ENCODE peak calls at places on chromosomes 13 and 19, in seven cellular contexts. One of them, this sample, is unnamed.

GRCh38 chr13:45737571-45738002 is 35.5 kb downstream of the CBY2 start:
- DNase-seq in psoas muscle: no peak
- DNase-seq in activated CD4-positive, alpha-beta memory T cell treated with anti-CD3 and anti-CD28 coated beads, Interleukin-2, amount 10 ng/mL, durations not matched to agents 7 days and 5 days: peak
- DNase-seq in amniotic epithelial cell: no peak
- DNase-seq in stimulated activated CD8-positive, alpha-beta memory T cell treated with anti-CD3 and anti-CD28 coated beads, Interleukin-2, amount 100 ng/mL, for 48 hours: peak
- DNase-seq in left colon: no peak
- DNase-seq in stimulated activated CD4-positive, alpha-beta T cell treated with anti-CD3 and anti-CD28 coated beads, Interleukin-4, amount 100 ng/mL, for 1 hour: no peak
- DNase-seq in this sample: peak

GRCh38 chr19:13843104-13843921 is 33.6 kb upstream of the NANOS3 start:
- DNase-seq in left colon: peak
- DNase-seq in psoas muscle: peak
- DNase-seq in amniotic epithelial cell: no peak
- DNase-seq in activated CD4-positive, alpha-beta memory T cell treated with anti-CD3 and anti-CD28 coated beads, Interleukin-2, amount 10 ng/mL, durations not matched to agents 7 days and 5 days: no peak
- DNase-seq in stimulated activated CD8-positive, alpha-beta memory T cell treated with anti-CD3 and anti-CD28 coated beads, Interleukin-2, amount 100 ng/mL, for 48 hours: no peak
- DNase-seq in stimulated activated CD4-positive, alpha-beta T cell treated with anti-CD3 and anti-CD28 coated beads, Interleukin-4, amount 100 ng/mL, for 1 hour: no peak
- DNase-seq in this sample: peak

GRCh38 chr13:44218501-44219240 is 155.0 kb upstream of the SERP2 start:
- DNase-seq in amniotic epithelial cell: no peak
- DNase-seq in left colon: peak
- DNase-seq in activated CD4-positive, alpha-beta memory T cell treated with anti-CD3 and anti-CD28 coated beads, Interleukin-2, amount 10 ng/mL, durations not matched to agents 7 days and 5 days: no peak
- DNase-seq in stimulated activated CD8-positive, alpha-beta memory T cell treated with anti-CD3 and anti-CD28 coated beads, Interleukin-2, amount 100 ng/mL, for 48 hours: no peak
- DNase-seq in psoas muscle: peak
- DNase-seq in stimulated activated CD4-positive, alpha-beta T cell treated with anti-CD3 and anti-CD28 coated beads, Interleukin-4, amount 100 ng/mL, for 1 hour: no peak
- DNase-seq in this sample: no peak

GRCh38 chr19:2274937-2275535 is 6.9 kb downstream of the PEAK3 start:
- DNase-seq in psoas muscle: peak
- DNase-seq in stimulated activated CD8-positive, alpha-beta memory T cell treated with anti-CD3 and anti-CD28 coated beads, Interleukin-2, amount 100 ng/mL, for 48 hours: no peak
- DNase-seq in amniotic epithelial cell: peak
- DNase-seq in stimulated activated CD4-positive, alpha-beta T cell treated with anti-CD3 and anti-CD28 coated beads, Interleukin-4, amount 100 ng/mL, for 1 hour: peak
- DNase-seq in left colon: peak
- DNase-seq in activated CD4-positive, alpha-beta memory T cell treated with anti-CD3 and anti-CD28 coated beads, Interleukin-2, amount 10 ng/mL, durations not matched to agents 7 days and 5 days: peak
- DNase-seq in this sample: peak

GRCh38 chr13:26707122-26708006 is 53.2 kb downstream of the GPR12 start:
- DNase-seq in stimulated activated CD4-positive, alpha-beta T cell treated with anti-CD3 and anti-CD28 coated beads, Interleukin-4, amount 100 ng/mL, for 1 hour: no peak
- DNase-seq in activated CD4-positive, alpha-beta memory T cell treated with anti-CD3 and anti-CD28 coated beads, Interleukin-2, amount 10 ng/mL, durations not matched to agents 7 days and 5 days: peak
- DNase-seq in amniotic epithelial cell: peak
- DNase-seq in psoas muscle: no peak
- DNase-seq in stimulated activated CD8-positive, alpha-beta memory T cell treated with anti-CD3 and anti-CD28 coated beads, Interleukin-2, amount 100 ng/mL, for 48 hours: no peak
- DNase-seq in left colon: peak
- DNase-seq in this sample: peak

GRCh38 chr19:48552406-48553322 is 692 bp downstream of the SULT2B1 start:
- DNase-seq in psoas muscle: no peak
- DNase-seq in stimulated activated CD8-positive, alpha-beta memory T cell treated with anti-CD3 and anti-CD28 coated beads, Interleukin-2, amount 100 ng/mL, for 48 hours: no peak
- DNase-seq in left colon: no peak
- DNase-seq in activated CD4-positive, alpha-beta memory T cell treated with anti-CD3 and anti-CD28 coated beads, Interleukin-2, amount 10 ng/mL, durations not matched to agents 7 days and 5 days: no peak
- DNase-seq in stimulated activated CD4-positive, alpha-beta T cell treated with anti-CD3 and anti-CD28 coated beads, Interleukin-4, amount 100 ng/mL, for 1 hour: no peak
- DNase-seq in amniotic epithelial cell: peak
- DNase-seq in this sample: no peak

GRCh38 chr19:5228932-5229777 is 111.5 kb downstream of the PTPRS start:
- DNase-seq in stimulated activated CD8-positive, alpha-beta memory T cell treated with anti-CD3 and anti-CD28 coated beads, Interleukin-2, amount 100 ng/mL, for 48 hours: no peak
- DNase-seq in amniotic epithelial cell: peak
- DNase-seq in activated CD4-positive, alpha-beta memory T cell treated with anti-CD3 and anti-CD28 coated beads, Interleukin-2, amount 10 ng/mL, durations not matched to agents 7 days and 5 days: no peak
- DNase-seq in left colon: peak
- DNase-seq in stimulated activated CD4-positive, alpha-beta T cell treated with anti-CD3 and anti-CD28 coated beads, Interleukin-4, amount 100 ng/mL, for 1 hour: no peak
- DNase-seq in psoas muscle: no peak
- DNase-seq in this sample: peak

GRCh38 chr19:32469796-32470195 is 64.2 kb downstream of the DPY19L3 start:
- DNase-seq in psoas muscle: no peak
- DNase-seq in left colon: no peak
- DNase-seq in activated CD4-positive, alpha-beta memory T cell treated with anti-CD3 and anti-CD28 coated beads, Interleukin-2, amount 10 ng/mL, durations not matched to agents 7 days and 5 days: no peak
- DNase-seq in amniotic epithelial cell: no peak
- DNase-seq in stimulated activated CD8-positive, alpha-beta memory T cell treated with anti-CD3 and anti-CD28 coated beads, Interleukin-2, amount 100 ng/mL, for 48 hours: no peak
- DNase-seq in stimulated activated CD4-positive, alpha-beta T cell treated with anti-CD3 and anti-CD28 coated beads, Interleukin-4, amount 100 ng/mL, for 1 hour: no peak
- DNase-seq in this sample: no peak

GRCh38 chr13:106513608-106514007 is 21.9 kb downstream of the EFNB2 start:
- DNase-seq in activated CD4-positive, alpha-beta memory T cell treated with anti-CD3 and anti-CD28 coated beads, Interleukin-2, amount 10 ng/mL, durations not matched to agents 7 days and 5 days: no peak
- DNase-seq in stimulated activated CD8-positive, alpha-beta memory T cell treated with anti-CD3 and anti-CD28 coated beads, Interleukin-2, amount 100 ng/mL, for 48 hours: no peak
- DNase-seq in amniotic epithelial cell: no peak
- DNase-seq in left colon: no peak
- DNase-seq in psoas muscle: no peak
- DNase-seq in stimulated activated CD4-positive, alpha-beta T cell treated with anti-CD3 and anti-CD28 coated beads, Interleukin-4, amount 100 ng/mL, for 1 hour: no peak
- DNase-seq in this sample: no peak

GRCh38 chr19:32223595-32224370 is 121.6 kb upstream of the ZNF507 start:
- DNase-seq in stimulated activated CD8-positive, alpha-beta memory T cell treated with anti-CD3 and anti-CD28 coated beads, Interleukin-2, amount 100 ng/mL, for 48 hours: no peak
- DNase-seq in stimulated activated CD4-positive, alpha-beta T cell treated with anti-CD3 and anti-CD28 coated beads, Interleukin-4, amount 100 ng/mL, for 1 hour: no peak
- DNase-seq in left colon: no peak
- DNase-seq in amniotic epithelial cell: no peak
- DNase-seq in psoas muscle: no peak
- DNase-seq in activated CD4-positive, alpha-beta memory T cell treated with anti-CD3 and anti-CD28 coated beads, Interleukin-2, amount 10 ng/mL, durations not matched to agents 7 days and 5 days: no peak
- DNase-seq in this sample: peak

GRCh38 chr13:97367016-97367415 is 67.0 kb upstream of the RAP2A start:
- DNase-seq in psoas muscle: no peak
- DNase-seq in amniotic epithelial cell: peak
- DNase-seq in activated CD4-positive, alpha-beta memory T cell treated with anti-CD3 and anti-CD28 coated beads, Interleukin-2, amount 10 ng/mL, durations not matched to agents 7 days and 5 days: no peak
- DNase-seq in left colon: no peak
- DNase-seq in stimulated activated CD4-positive, alpha-beta T cell treated with anti-CD3 and anti-CD28 coated beads, Interleukin-4, amount 100 ng/mL, for 1 hour: no peak
- DNase-seq in stimulated activated CD8-positive, alpha-beta memory T cell treated with anti-CD3 and anti-CD28 coated beads, Interleukin-2, amount 100 ng/mL, for 48 hours: no peak
- DNase-seq in this sample: no peak

GRCh38 chr13:26494591-26494990 is 62.9 kb upstream of the WASF3 start:
- DNase-seq in left colon: no peak
- DNase-seq in stimulated activated CD8-positive, alpha-beta memory T cell treated with anti-CD3 and anti-CD28 coated beads, Interleukin-2, amount 100 ng/mL, for 48 hours: no peak
- DNase-seq in psoas muscle: no peak
- DNase-seq in stimulated activated CD4-positive, alpha-beta T cell treated with anti-CD3 and anti-CD28 coated beads, Interleukin-4, amount 100 ng/mL, for 1 hour: no peak
- DNase-seq in amniotic epithelial cell: no peak
- DNase-seq in activated CD4-positive, alpha-beta memory T cell treated with anti-CD3 and anti-CD28 coated beads, Interleukin-2, amount 10 ng/mL, durations not matched to agents 7 days and 5 days: no peak
- DNase-seq in this sample: no peak

GRCh38 chr13:108266316-108266936 is 3.1 kb upstream of the TNFSF13B start:
- DNase-seq in amniotic epithelial cell: no peak
- DNase-seq in stimulated activated CD4-positive, alpha-beta T cell treated with anti-CD3 and anti-CD28 coated beads, Interleukin-4, amount 100 ng/mL, for 1 hour: no peak
- DNase-seq in left colon: no peak
- DNase-seq in psoas muscle: no peak
- DNase-seq in stimulated activated CD8-positive, alpha-beta memory T cell treated with anti-CD3 and anti-CD28 coated beads, Interleukin-2, amount 100 ng/mL, for 48 hours: no peak
- DNase-seq in activated CD4-positive, alpha-beta memory T cell treated with anti-CD3 and anti-CD28 coated beads, Interleukin-2, amount 10 ng/mL, durations not matched to agents 7 days and 5 days: no peak
- DNase-seq in this sample: no peak

GRCh38 chr19:11091343-11092153 is 2.3 kb downstream of the LDLR start:
- DNase-seq in stimulated activated CD4-positive, alpha-beta T cell treated with anti-CD3 and anti-CD28 coated beads, Interleukin-4, amount 100 ng/mL, for 1 hour: peak
- DNase-seq in psoas muscle: peak
- DNase-seq in amniotic epithelial cell: peak
- DNase-seq in activated CD4-positive, alpha-beta memory T cell treated with anti-CD3 and anti-CD28 coated beads, Interleukin-2, amount 10 ng/mL, durations not matched to agents 7 days and 5 days: peak
- DNase-seq in left colon: peak
- DNase-seq in stimulated activated CD8-positive, alpha-beta memory T cell treated with anti-CD3 and anti-CD28 coated beads, Interleukin-2, amount 100 ng/mL, for 48 hours: no peak
- DNase-seq in this sample: peak

GRCh38 chr13:45522571-45522970 is 57.8 kb downstream of the COG3 start:
- DNase-seq in psoas muscle: no peak
- DNase-seq in amniotic epithelial cell: no peak
- DNase-seq in stimulated activated CD4-positive, alpha-beta T cell treated with anti-CD3 and anti-CD28 coated beads, Interleukin-4, amount 100 ng/mL, for 1 hour: no peak
- DNase-seq in activated CD4-positive, alpha-beta memory T cell treated with anti-CD3 and anti-CD28 coated beads, Interleukin-2, amount 10 ng/mL, durations not matched to agents 7 days and 5 days: no peak
- DNase-seq in stimulated activated CD8-positive, alpha-beta memory T cell treated with anti-CD3 and anti-CD28 coated beads, Interleukin-2, amount 100 ng/mL, for 48 hours: no peak
- DNase-seq in left colon: no peak
- DNase-seq in this sample: no peak

GRCh38 chr13:25886438-25887214 is 165.2 kb downstream of the SHISA2 start:
- DNase-seq in psoas muscle: no peak
- DNase-seq in amniotic epithelial cell: peak
- DNase-seq in left colon: no peak
- DNase-seq in stimulated activated CD4-positive, alpha-beta T cell treated with anti-CD3 and anti-CD28 coated beads, Interleukin-4, amount 100 ng/mL, for 1 hour: no peak
- DNase-seq in activated CD4-positive, alpha-beta memory T cell treated with anti-CD3 and anti-CD28 coated beads, Interleukin-2, amount 10 ng/mL, durations not matched to agents 7 days and 5 days: no peak
- DNase-seq in stimulated activated CD8-positive, alpha-beta memory T cell treated with anti-CD3 and anti-CD28 coated beads, Interleukin-2, amount 100 ng/mL, for 48 hours: no peak
- DNase-seq in this sample: no peak

This sample was measured in GM23338.